ENCODE peak calls at places on chromosomes 5 and 9, in six cellular contexts. Q is stimulated activated CD8-positive, alpha-beta memory T cell treated with anti-CD3 and anti-CD28 coated beads, Interleukin-2, amount 100 ng/mL, for 48 hours; F is GM04504; D is GM13976; X is activated naive CD4-positive, alpha-beta T cell treated with anti-CD3 and anti-CD28 coated beads, Interleukin-2, amount 10 ng/mL, durations not matched to agents 7 days and 5 days; G is stimulated activated CD4-positive, alpha-beta T cell treated with anti-CD3 and anti-CD28 coated beads, Interleukin-1b, Interleukin-23, amount 100 ng/mL, for 1 hour. R is an unnamed sample.

GRCh38 chr9:135156525-135157510 is 69.3 kb downstream of the OLFM1 start:
- DNase-seq in G (no peak), X (peak), D (peak), F (no peak), Q (peak), R (peak)

GRCh38 chr5:141695627-141696180 is 13.7 kb upstream of the ARAP3 start:
- DNase-seq in G (no peak), X (no peak), F (no peak), D (no peak), Q (no peak), R (peak)

GRCh38 chr9:4508246-4508906 is 18.1 kb downstream of the SLC1A1 start:
- DNase-seq in X (no peak), Q (no peak), D (no peak), G (no peak), F (peak), R (no peak)

GRCh38 chr5:53934126-53934856 is 373.9 kb downstream of the NDUFS4 start:
- DNase-seq in D (no peak), F (no peak), Q (no peak), G (no peak), X (no peak), R (no peak)

GRCh38 chr5:11672385-11673085 is 231.7 kb downstream of the CTNND2 start:
- DNase-seq in Q (no peak), X (no peak), D (no peak), F (no peak), G (no peak), R (no peak)

GRCh38 chr9:109708507-109708945 is 71.5 kb upstream of the PALM2AKAP2 start:
- DNase-seq in Q (no peak), X (no peak), G (no peak), F (no peak), D (no peak), R (no peak)

GRCh38 chr5:17918373-17919104 is 284.3 kb downstream of the TAF11L14 start:
- DNase-seq in D (no peak), F (no peak), X (no peak), Q (no peak), G (no peak), R (peak)

GRCh38 chr5:110625376-110625999 is 101.0 kb downstream of the TMEM232 start:
- DNase-seq in D (peak), X (no peak), F (peak), Q (no peak), G (no peak), R (peak)

GRCh38 chr5:139062910-139063663 is 135.1 kb downstream of the SIL1 start:
- DNase-seq in D (no peak), Q (no peak), G (no peak), F (no peak), X (no peak), R (no peak)

GRCh38 chr5:15615859-15616258 is 115.9 kb downstream of the FBXL7 start:
- DNase-seq in D (no peak), X (no peak), G (no peak), Q (no peak), F (peak), R (no peak)

GRCh38 chr5:28809811-28810750 is 1771.7 kb upstream of the CDH9 start:
- DNase-seq in Q (no peak), F (no peak), X (no peak), G (no peak), D (no peak), R (no peak)

GRCh38 chr9:136663311-136663679 is 579 bp downstream of the EGFL7 start:
- DNase-seq in Q (no peak), G (no peak), D (no peak), X (no peak), F (no peak), R (no peak)

GRCh38 chr5:169354263-169354662 is 53.3 kb upstream of the SLIT3 start:
- DNase-seq in F (no peak), D (no peak), X (no peak), Q (no peak), G (no peak), R (no peak)

GRCh38 chr5:137899493-137899892 is 10.2 kb downstream of the PKD2L2 start:
- DNase-seq in Q (no peak), G (no peak), D (no peak), X (no peak), F (no peak), R (no peak)

GRCh38 chr5:144436007-144436406 is 265.3 kb downstream of the KCTD16 start:
- DNase-seq in F (no peak), Q (no peak), X (no peak), D (no peak), G (no peak), R (no peak)

GRCh38 chr9:137784046-137784445 is 93.5 kb upstream of the CACNA1B start:
- DNase-seq in D (no peak), F (no peak), Q (no peak), G (no peak), X (no peak), R (no peak)

GRCh38 chr5:147303251-147303650 is 68.4 kb downstream of the STK32A start:
- DNase-seq in D (no peak), Q (no peak), F (no peak), G (no peak), X (no peak), R (no peak)

GRCh38 chr9:129880654-129881546 is 45.6 kb downstream of the USP20 start:
- DNase-seq in D (no peak), Q (no peak), G (no peak), X (no peak), F (no peak), R (peak)

GRCh38 chr9:68595868-68596267 is 55.2 kb upstream of the TMEM252 start:
- DNase-seq in F (no peak), X (no peak), G (no peak), D (no peak), Q (no peak), R (no peak)

GRCh38 chr9:123954518-123954917 is 24.6 kb upstream of the DENND1A start:
- DNase-seq in G (no peak), D (no peak), X (no peak), Q (no peak), F (no peak), R (no peak)

GRCh38 chr5:38601843-38602424 is 45.5 kb upstream of the LIFR start:
- DNase-seq in G (no peak), X (no peak), Q (no peak), F (no peak), D (no peak), R (no peak)

GRCh38 chr9:129549684-129550083 is 71.2 kb downstream of the C9orf50 start:
- DNase-seq in G (no peak), X (no peak), F (no peak), Q (no peak), D (no peak), R (no peak)

GRCh38 chr5:179382486-179382885 is 37.2 kb upstream of the ADAMTS2 start:
- DNase-seq in X (no peak), F (no peak), Q (no peak), D (peak), G (no peak), R (no peak)

GRCh38 chr5:172420215-172420934 is 34.0 kb downstream of the SH3PXD2B start:
- DNase-seq in F (peak), G (no peak), D (no peak), Q (no peak), X (peak), R (peak)

GRCh38 chr5:142222235-142222880 is 102.5 kb downstream of the SPRY4 start:
- DNase-seq in F (no peak), Q (no peak), G (no peak), D (no peak), X (no peak), R (no peak)

GRCh38 chr5:3380689-3381088 is 214.9 kb upstream of the IRX1 start:
- DNase-seq in X (no peak), G (no peak), Q (no peak), F (no peak), D (no peak), R (no peak)

GRCh38 chr5:10839916-10840599 is 79.0 kb upstream of the DAP start:
- DNase-seq in D (no peak), Q (no peak), F (no peak), X (no peak), G (no peak), R (no peak)

GRCh38 chr5:179452356-179453230 is 97.8 kb upstream of the RUFY1 start:
- DNase-seq in X (no peak), G (no peak), Q (no peak), D (no peak), F (no peak), R (no peak)

GRCh38 chr9:133105461-133105770 is 15.6 kb downstream of the RALGDS start:
- DNase-seq in G (no peak), F (no peak), Q (no peak), D (no peak), X (peak), R (no peak)

GRCh38 chr5:59759600-59760357 is 133.7 kb downstream of the PDE4D start:
- DNase-seq in X (no peak), F (no peak), G (no peak), D (no peak), Q (no peak), R (no peak)

GRCh38 chr5:127186657-127187056 is 103.9 kb upstream of the MEGF10 start:
- DNase-seq in D (no peak), Q (no peak), F (no peak), G (no peak), X (no peak), R (no peak)